ENCODE peak calls at places on chromosomes 1 and 21, in seven cellular contexts. U is kidney glomerular epithelial cell; O is stimulated activated CD4-positive, alpha-beta T cell treated with anti-CD3 and anti-CD28 coated beads, Interleukin-1b, Interleukin-23, amount 100 ng/mL, for 24 hours; Q is ELR; X is GM12892; Z is substantia nigra; G is T-helper 2 cell. C is an unnamed sample.

GRCh38 chr1:158045639-158046038 is 52.2 kb downstream of the KIRREL1 start:
- DNase-seq in Q (peak; percentile 49), O (no peak), X (no peak), G (no peak), Z (no peak), U (peak; percentile 68), C (no peak)

GRCh38 chr1:201334325-201335173 is 42.9 kb downstream of the TNNT2 start:
- DNase-seq in Q (peak; percentile 24), U (no peak), Z (no peak), X (no peak), G (no peak), O (no peak), C (no peak)

GRCh38 chr1:206111528-206111927 is 5.7 kb downstream of the AVPR1B start:
- DNase-seq in G (no peak), U (no peak), X (no peak), O (no peak), Z (no peak), Q (no peak), C (peak; percentile 85)

GRCh38 chr1:40438391-40439015 is 11.8 kb upstream of the ZFP69B start:
- DNase-seq in O (no peak), U (no peak), X (no peak), Q (peak; percentile 52), Z (no peak), G (no peak), C (peak; percentile 17)

GRCh38 chr21:34788879-34789278 is 120.1 kb downstream of the CLIC6 start:
- DNase-seq in Z (no peak), G (no peak), O (no peak), Q (no peak), U (no peak), X (no peak), C (no peak)

GRCh38 chr1:53593758-53594380 is 134.7 kb downstream of the DMRTB1 start:
- DNase-seq in G (no peak), X (no peak), U (no peak), O (no peak), Z (no peak), Q (no peak), C (no peak)

GRCh38 chr1:10935724-10936123 is 76.7 kb upstream of the TARDBP start:
- DNase-seq in U (no peak), G (no peak), X (no peak), O (no peak), Q (no peak), Z (no peak), C (no peak)

GRCh38 chr1:54326577-54327385 is 79.4 kb downstream of the SSBP3 start:
- DNase-seq in Q (no peak), X (no peak), G (no peak), O (no peak), U (no peak), Z (no peak), C (no peak)

GRCh38 chr1:186152227-186152944 is 222.7 kb downstream of the TPR start:
- DNase-seq in G (no peak), O (no peak), Q (peak; percentile 93), X (no peak), Z (no peak), U (no peak), C (peak; percentile 91)

GRCh38 chr21:43341349-43342163 is 85.4 kb downstream of the SIK1 start:
- DNase-seq in Q (peak; percentile 55), X (no peak), G (no peak), Z (no peak), U (no peak), O (no peak), C (no peak)

GRCh38 chr1:28301368-28302174 is 27.3 kb upstream of the MED18 start:
- DNase-seq in G (no peak), X (no peak), U (no peak), O (no peak), Q (peak; percentile 13), Z (no peak), C (peak; percentile 44)

GRCh38 chr1:14850563-14850962 is 252.1 kb downstream of the KAZN start:
- DNase-seq in G (no peak), U (peak; percentile 7), Z (no peak), O (no peak), X (no peak), Q (no peak), C (peak; percentile 30)

GRCh38 chr1:201703646-201704438 is 125.1 kb upstream of the IPO9 start:
- DNase-seq in G (peak; percentile 36), X (peak; percentile 78), Q (peak; percentile 88), U (peak; percentile 55), Z (peak; percentile 72), O (peak; percentile 50), C (peak; percentile 90)

GRCh38 chr1:1943834-1944570 is 24.9 kb upstream of the TMEM52 start:
- DNase-seq in U (no peak), O (peak; percentile 46), Z (no peak), G (peak; percentile 46), X (peak; percentile 67), Q (peak; percentile 49), C (peak; percentile 27)

GRCh38 chr1:15189692-15190321 is 36.3 kb downstream of the TMEM51 start:
- DNase-seq in U (no peak), G (no peak), X (no peak), Q (peak; percentile 52), Z (no peak), O (no peak), C (no peak)

GRCh38 chr1:27787895-27788294 is 14.9 kb downstream of the STX12 start:
- DNase-seq in X (no peak), Q (peak; percentile 10), G (no peak), O (no peak), U (no peak), Z (no peak), C (peak; percentile 67)

GRCh38 chr1:94522304-94522703 is 19.3 kb downstream of the F3 start:
- DNase-seq in Q (peak; percentile 79), O (no peak), G (no peak), U (peak; percentile 33), Z (no peak), X (no peak), C (peak; percentile 65)

GRCh38 chr1:159598196-159598595 is 10.6 kb downstream of the APCS start:
- DNase-seq in U (peak; percentile 98), Z (no peak), O (no peak), X (no peak), Q (peak; percentile 97), G (no peak), C (peak; percentile 91)